ENCODE peak calls at places on chromosome 19, in five cellular contexts. A is IMR-90, M is HepG2, W is breast epithelium, O is colonic mucosa. Z is an unnamed sample.

GRCh38 chr19:7916137-7916907 is 1.7 kb downstream of the TGFBR3L start:
- DNase-seq in A (no peak), M (no peak), W (no peak), O (no peak), Z (no peak)

GRCh38 chr19:39445258-39446071 is at the start of gene SUPT5H:
- DNase-seq in A (peak), M (peak), W (peak), O (peak), Z (peak)

GRCh38 chr19:55132453-55133129 is 15.2 kb upstream of the PPP1R12C start:
- DNase-seq in A (no peak), M (no peak), W (no peak), O (no peak), Z (no peak)

GRCh38 chr19:13961826-13962737 is 9.8 kb downstream of the DCAF15 start:
- DNase-seq in A (peak), M (no peak), W (no peak), O (no peak), Z (no peak)

GRCh38 chr19:49502866-49503581 is 6.8 kb downstream of the RPS11 start:
- DNase-seq in A (peak), M (peak), W (no peak), O (no peak), Z (no peak)

GRCh38 chr19:35006342-35006998 is 6.3 kb downstream of the GRAMD1A start:
- DNase-seq in A (peak), M (peak), W (no peak), O (peak), Z (no peak)

GRCh38 chr19:40716031-40716654 is 543 bp downstream of the COQ8B start:
- DNase-seq in A (peak), M (no peak), W (peak), O (no peak), Z (no peak)

GRCh38 chr19:29702161-29702957 is 12.7 kb downstream of the C19orf12 start:
- DNase-seq in A (no peak), M (no peak), W (no peak), O (no peak), Z (no peak)

GRCh38 chr19:55487884-55488687 is at the start of gene SSC5D:
- DNase-seq in A (peak), M (no peak), W (no peak), O (no peak), Z (no peak)

GRCh38 chr19:35911790-35912189 is 3.7 kb upstream of the TYROBP start:
- DNase-seq in A (peak), M (no peak), W (peak), O (no peak), Z (no peak)

GRCh38 chr19:16627194-16627927 is 643 bp downstream of the MED26 start:
- DNase-seq in A (no peak), M (peak), W (no peak), O (peak), Z (peak)

GRCh38 chr19:10846500-10847202 is 1.6 kb upstream of the C19orf38 start:
- DNase-seq in A (no peak), M (no peak), W (no peak), O (no peak), Z (no peak)

GRCh38 chr19:6739884-6740588 is 556 bp downstream of the TRIP10 start:
- DNase-seq in A (no peak), M (no peak), W (no peak), O (no peak), Z (no peak)

GRCh38 chr19:35427187-35427586 is 20.9 kb upstream of the FFAR2 start:
- DNase-seq in A (no peak), M (no peak), W (no peak), O (no peak), Z (no peak)

GRCh38 chr19:49875801-49876421 is 1.2 kb downstream of the AKT1S1 start:
- DNase-seq in A (peak), M (peak), W (no peak), O (peak), Z (no peak)

GRCh38 chr19:29537181-29537580 is 11.4 kb downstream of the VSTM2B start:
- DNase-seq in A (no peak), M (no peak), W (no peak), O (no peak), Z (no peak)

GRCh38 chr19:17560205-17560595 is 4.8 kb downstream of the COLGALT1 start:
- DNase-seq in A (peak), M (no peak), W (no peak), O (no peak), Z (no peak)

GRCh38 chr19:44192127-44192526 is 20.2 kb upstream of the ZNF227 start:
- DNase-seq in A (no peak), M (no peak), W (no peak), O (no peak), Z (no peak)

GRCh38 chr19:18762125-18763023 is 28.7 kb downstream of the COMP start:
- DNase-seq in A (no peak), M (peak), W (peak), O (peak), Z (no peak)

GRCh38 chr19:36113425-36113824 is 1.2 kb downstream of the POLR2I start:
- DNase-seq in A (no peak), M (no peak), W (no peak), O (no peak), Z (no peak)

GRCh38 chr19:17929056-17929455 is 3.8 kb upstream of the CCDC124 start:
- DNase-seq in A (no peak), M (no peak), W (no peak), O (no peak), Z (no peak)

GRCh38 chr19:35812220-35813042 is at the start of gene PRODH2:
- DNase-seq in A (no peak), M (peak), W (no peak), O (no peak), Z (no peak)

GRCh38 chr19:55686311-55687050 is 11.5 kb downstream of the EPN1 start:
- DNase-seq in A (no peak), M (no peak), W (no peak), O (no peak), Z (no peak)

GRCh38 chr19:48271531-48272151 is 1.8 kb downstream of the ZNF114 start:
- DNase-seq in A (peak), M (peak), W (no peak), O (peak), Z (peak)

GRCh38 chr19:19866599-19867248 is 1.0 kb downstream of the ZNF253 start:
- DNase-seq in A (no peak), M (peak), W (no peak), O (peak), Z (no peak)

GRCh38 chr19:7152568-7152967 is 83.1 kb downstream of the ZNF557 start:
- DNase-seq in A (no peak), M (no peak), W (no peak), O (no peak), Z (no peak)

GRCh38 chr19:33806434-33806881 is 9.8 kb downstream of the KCTD15 start:
- DNase-seq in A (no peak), M (no peak), W (no peak), O (peak), Z (no peak)

GRCh38 chr19:31140717-31141116 is 208.5 kb downstream of the TSHZ3 start:
- DNase-seq in A (peak), M (no peak), W (no peak), O (no peak), Z (no peak)
- TF ChIP-seq CTCF in A (no peak), M (no peak), W (no peak), O (no peak), Z (no peak)

DNA sequence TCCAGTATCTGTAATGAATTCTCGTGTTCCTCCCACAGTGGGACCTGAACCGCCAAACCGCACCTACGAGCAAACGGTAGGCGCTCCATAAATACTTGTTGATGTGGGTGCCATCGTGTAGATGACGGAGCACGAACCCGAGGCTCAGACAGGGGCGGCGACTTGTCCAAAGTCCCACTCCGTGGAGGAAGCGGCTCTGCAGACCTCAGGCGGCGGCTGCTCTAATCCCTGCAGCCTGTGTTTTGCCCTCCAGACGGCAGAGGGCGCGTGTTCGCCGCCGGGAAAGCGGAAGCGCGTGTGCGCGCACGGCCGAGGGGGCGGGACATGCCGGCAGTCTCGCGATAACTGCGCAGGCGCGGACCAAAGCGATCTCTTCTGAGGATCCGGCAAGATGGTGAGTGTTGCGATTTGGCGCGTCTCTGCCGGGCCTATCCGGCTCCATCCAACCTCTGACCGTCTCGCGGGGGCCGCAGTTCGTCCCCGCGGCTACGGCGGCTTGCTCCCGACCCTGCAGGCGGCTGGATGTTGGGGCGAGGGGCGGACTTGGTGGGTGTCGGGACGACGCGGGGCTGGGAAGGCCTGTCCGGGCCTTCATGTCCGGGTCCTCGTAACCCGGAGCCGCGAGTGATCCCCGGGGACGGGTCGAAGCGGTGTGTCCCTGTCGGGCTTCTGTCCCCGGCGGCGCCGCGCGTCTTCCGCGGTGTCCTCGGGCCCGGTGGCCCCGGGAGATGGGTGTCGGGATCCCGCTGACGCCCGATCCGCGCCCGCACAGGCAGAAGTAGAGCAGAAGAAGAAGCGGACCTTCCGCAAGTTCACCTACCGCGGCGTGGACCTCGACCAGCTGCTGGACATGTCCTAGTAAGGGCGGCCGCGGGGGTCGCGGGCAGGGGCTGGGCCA is at the start of gene RPS15:
- DNase-seq in A (peak), M (peak), W (peak), O (peak), Z (peak)
- TF ChIP-seq CTCF in A (peak), M (peak), W (peak), O (peak), Z (peak)

DNA sequence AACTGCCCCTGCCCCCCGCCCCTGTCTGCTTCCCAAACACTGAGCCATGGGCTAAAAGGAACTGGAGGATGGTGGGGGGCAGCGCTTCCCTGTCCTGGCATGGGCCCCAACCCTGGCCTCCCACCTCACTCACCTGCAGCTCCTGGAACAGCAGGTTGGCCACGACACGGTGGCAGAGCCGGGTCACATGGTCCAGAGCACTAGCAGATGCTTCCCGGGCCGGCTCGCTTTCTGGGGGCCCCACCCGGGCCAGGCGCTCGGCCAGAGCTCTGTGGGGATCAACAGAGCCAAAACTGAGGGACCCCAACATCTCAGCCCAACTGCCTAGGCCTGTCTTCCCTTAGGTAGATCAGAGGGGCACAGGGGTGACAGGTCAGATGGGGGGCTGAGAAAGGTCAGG is 20.6 kb downstream of the EXOC3L2 start:
- DNase-seq in A (no peak), M (no peak), W (no peak), O (no peak), Z (no peak)
- TF ChIP-seq CTCF in A (no peak), M (no peak), W (no peak), O (no peak), Z (no peak)

DNA sequence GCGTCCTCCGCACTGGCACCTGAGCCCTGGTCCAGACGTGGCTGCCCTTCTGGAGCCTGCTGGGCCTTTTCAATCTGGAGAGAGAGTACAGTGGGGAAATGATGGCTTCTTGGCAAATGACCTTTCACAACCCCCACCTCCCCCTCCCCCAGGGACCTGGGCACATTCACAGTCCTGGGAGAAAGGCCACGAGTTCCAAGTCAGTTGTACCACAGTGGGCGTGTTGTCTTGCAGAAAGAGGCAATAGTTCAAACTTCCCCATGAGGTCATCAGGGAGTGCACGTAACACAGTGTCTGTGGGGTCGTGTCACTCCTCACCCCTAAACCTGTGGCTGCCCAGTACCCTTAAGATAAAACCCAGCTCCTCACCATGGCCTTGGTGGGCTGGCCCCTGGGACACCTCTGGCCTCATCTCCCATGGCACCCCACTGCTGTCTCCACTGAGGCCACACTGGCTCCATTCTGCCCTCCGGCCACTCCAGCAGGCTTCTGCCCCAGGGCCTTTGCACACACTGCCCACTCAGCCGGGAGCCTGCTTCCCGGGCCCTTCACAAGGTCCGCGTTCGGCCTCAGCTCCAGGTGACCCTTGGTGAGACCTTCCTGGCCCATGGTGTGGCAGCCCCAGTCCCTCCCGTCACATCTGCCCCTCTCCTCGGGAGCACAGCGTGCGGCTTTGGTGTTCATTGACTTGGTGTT is 13.3 kb downstream of the PLIN4 start:
- DNase-seq in A (no peak), M (no peak), W (no peak), O (no peak), Z (no peak)
- TF ChIP-seq CTCF in A (no peak), M (no peak), W (no peak), O (no peak), Z (no peak)

GRCh38 chr19:12885749-12886706 is 973 bp downstream of the KLF1 start:
- DNase-seq in A (no peak), M (no peak), W (no peak), O (no peak), Z (no peak)
- TF ChIP-seq CTCF in A (no peak), M (no peak), W (no peak), O (no peak), Z (peak)

GRCh38 chr19:27972291-27973040 is 1240.5 kb downstream of the UQCRFS1 start:
- DNase-seq in A (no peak), M (no peak), W (no peak), O (no peak), Z (no peak)

GRCh38 chr19:27975419-27976005 is 1237.4 kb downstream of the UQCRFS1 start:
- DNase-seq in A (no peak), M (no peak), W (no peak), O (no peak), Z (no peak)

GRCh38 chr19:27974082-27974513 is 1238.9 kb downstream of the UQCRFS1 start:
- DNase-seq in A (no peak), M (peak), W (no peak), O (peak), Z (no peak)

GRCh38 chr19:27971869-27972268 is 1241.1 kb downstream of the UQCRFS1 start:
- DNase-seq in A (no peak), M (no peak), W (no peak), O (no peak), Z (no peak)

DNA sequence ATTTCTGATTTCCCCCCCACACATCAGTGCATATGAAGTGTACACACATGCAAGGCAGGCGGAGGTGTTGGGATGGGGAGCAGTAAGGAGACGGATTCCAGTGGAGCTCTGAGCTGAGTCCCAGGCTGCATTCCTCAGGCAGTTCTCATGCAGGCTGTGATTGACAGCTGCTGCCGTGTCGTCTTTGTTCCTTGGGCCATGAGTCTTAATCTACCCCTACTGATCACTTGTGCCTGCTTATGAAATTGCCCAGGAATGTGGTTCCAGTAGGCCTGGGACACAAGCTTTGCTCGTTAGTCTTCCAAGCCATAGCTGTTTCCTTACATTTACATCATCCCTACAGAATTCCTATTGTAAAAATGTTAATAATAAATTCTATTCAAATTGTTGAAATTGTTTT is 1241.9 kb downstream of the UQCRFS1 start:
- DNase-seq in A (no peak), M (no peak), W (no peak), O (no peak), Z (no peak)
- TF ChIP-seq CTCF in A (no peak), M (no peak), W (no peak), O (no peak), Z (no peak)

DNA sequence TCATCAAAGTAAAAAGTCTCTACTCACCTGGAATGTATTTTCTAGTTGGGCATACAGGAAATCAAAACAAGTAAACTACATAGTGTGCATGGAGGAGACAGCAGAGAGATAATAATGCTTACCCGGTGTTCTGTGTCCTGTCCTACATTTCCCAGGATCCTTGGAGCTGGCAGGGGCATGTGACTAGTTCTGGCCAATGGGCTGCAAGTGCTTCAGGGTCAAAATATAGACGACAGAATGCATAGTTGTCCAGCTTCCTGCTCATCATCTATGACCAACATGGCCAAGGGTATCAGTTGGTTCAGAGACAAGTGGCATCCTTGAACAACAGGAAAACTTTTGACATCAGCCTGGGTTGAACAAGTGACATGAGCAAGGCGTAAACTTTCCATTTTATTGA is 8.5 kb downstream of the ZNF317 start:
- DNase-seq in A (no peak), M (no peak), W (no peak), O (no peak), Z (no peak)
- TF ChIP-seq CTCF in A (no peak), M (no peak), W (no peak), O (no peak), Z (no peak)